ENCODE peak calls at places on chromosomes 3 and 15, in six cellular contexts. U, H, S, G, B and T are unnamed samples.

GRCh38 chr3:10377148-10377725 is 56.3 kb upstream of the SEC13 start:
- DNase-seq in H (no peak), U (no peak), G (no peak), S (no peak), B (no peak), T (no peak)

GRCh38 chr3:177150970-177151627 is 46.2 kb downstream of the TBL1XR1 start:
- DNase-seq in S (peak; percentile 93), U (no peak), H (no peak), B (no peak), G (no peak), T (peak; percentile 81)

GRCh38 chr3:10099030-10099429 is 9.0 kb downstream of the FANCD2OS start:
- DNase-seq in G (no peak), B (no peak), H (no peak), S (no peak), U (no peak), T (no peak)

GRCh38 chr15:79403501-79403900 is 28.6 kb upstream of the MINAR1 start:
- DNase-seq in B (peak; percentile 34), G (no peak), S (peak; percentile 67), H (no peak), U (no peak), T (peak; percentile 10)

GRCh38 chr3:23633261-23633960 is 172.3 kb upstream of the UBE2E1 start:
- DNase-seq in B (no peak), U (no peak), G (no peak), S (no peak), H (no peak), T (no peak)

GRCh38 chr15:71781179-71781964 is 29.0 kb upstream of the NR2E3 start:
- DNase-seq in B (no peak), G (no peak), H (no peak), U (no peak), S (peak; percentile 79), T (no peak)

GRCh38 chr3:64291345-64291744 is 66.1 kb upstream of the PRICKLE2 start:
- DNase-seq in S (peak; percentile 93), B (peak; percentile 90), U (no peak), H (no peak), G (no peak), T (peak; percentile 92)

GRCh38 chr15:82810061-82810862 is 834 bp downstream of the WHAMM start:
- DNase-seq in S (peak; percentile 50), B (peak; percentile 68), H (peak; percentile 35), U (peak; percentile 42), G (no peak), T (peak; percentile 55)

GRCh38 chr3:193214445-193214844 is 26.6 kb upstream of the PLAAT1 start:
- DNase-seq in S (no peak), B (peak; percentile 83), H (no peak), G (no peak), U (no peak), T (no peak)

GRCh38 chr3:117540583-117540982 is 831.0 kb downstream of the TUSC7 start:
- DNase-seq in B (no peak), G (no peak), H (no peak), S (peak; percentile 34), U (no peak), T (peak; percentile 32)

GRCh38 chr15:101618861-101619614 is 33.1 kb downstream of the TM2D3 start:
- DNase-seq in B (no peak), H (no peak), U (no peak), S (no peak), G (no peak), T (no peak)

GRCh38 chr3:127707777-127708438 is 35.2 kb downstream of the ABTB1 start:
- DNase-seq in H (peak; percentile 19), U (no peak), S (no peak), B (no peak), G (no peak), T (no peak)

GRCh38 chr15:34019369-34019990 is 19.5 kb downstream of the AVEN start:
- DNase-seq in G (no peak), H (no peak), U (no peak), S (peak; percentile 41), B (peak; percentile 75), T (no peak)

GRCh38 chr3:94173667-94174434 is 111.0 kb downstream of the NSUN3 start:
- DNase-seq in H (no peak), U (no peak), G (no peak), S (peak; percentile 0), B (no peak), T (no peak)

GRCh38 chr15:65827065-65827464 is 35.0 kb upstream of the DENND4A start:
- DNase-seq in H (peak; percentile 38), U (no peak), B (peak; percentile 65), S (no peak), G (no peak), T (no peak)

GRCh38 chr3:10644189-10644588 is 138.8 kb upstream of the ATP2B2 start:
- DNase-seq in S (no peak), B (no peak), G (no peak), U (no peak), H (no peak), T (no peak)

GRCh38 chr3:28347374-28348285 is 891 bp upstream of the ZCWPW2 start:
- DNase-seq in S (peak; percentile 65), H (no peak), U (no peak), G (no peak), B (peak; percentile 67), T (peak; percentile 38)

GRCh38 chr15:96974761-96975160 is 644.3 kb downstream of the NR2F2 start:
- DNase-seq in G (no peak), H (no peak), U (no peak), B (no peak), S (no peak), T (peak; percentile 43)

GRCh38 chr15:41573396-41573795 is 14.4 kb downstream of the TYRO3 start:
- DNase-seq in G (no peak), H (no peak), S (no peak), B (no peak), U (no peak), T (no peak)

GRCh38 chr3:134365766-134366065 is 8.5 kb downstream of the AMOTL2 start:
- DNase-seq in H (peak; percentile 19), B (no peak), U (no peak), G (no peak), S (no peak), T (no peak)

GRCh38 chr15:29570121-29570930 is 251.9 kb downstream of the TJP1 start:
- DNase-seq in H (no peak), S (no peak), B (peak; percentile 53), G (no peak), U (peak; percentile 41), T (peak; percentile 5)

DNA sequence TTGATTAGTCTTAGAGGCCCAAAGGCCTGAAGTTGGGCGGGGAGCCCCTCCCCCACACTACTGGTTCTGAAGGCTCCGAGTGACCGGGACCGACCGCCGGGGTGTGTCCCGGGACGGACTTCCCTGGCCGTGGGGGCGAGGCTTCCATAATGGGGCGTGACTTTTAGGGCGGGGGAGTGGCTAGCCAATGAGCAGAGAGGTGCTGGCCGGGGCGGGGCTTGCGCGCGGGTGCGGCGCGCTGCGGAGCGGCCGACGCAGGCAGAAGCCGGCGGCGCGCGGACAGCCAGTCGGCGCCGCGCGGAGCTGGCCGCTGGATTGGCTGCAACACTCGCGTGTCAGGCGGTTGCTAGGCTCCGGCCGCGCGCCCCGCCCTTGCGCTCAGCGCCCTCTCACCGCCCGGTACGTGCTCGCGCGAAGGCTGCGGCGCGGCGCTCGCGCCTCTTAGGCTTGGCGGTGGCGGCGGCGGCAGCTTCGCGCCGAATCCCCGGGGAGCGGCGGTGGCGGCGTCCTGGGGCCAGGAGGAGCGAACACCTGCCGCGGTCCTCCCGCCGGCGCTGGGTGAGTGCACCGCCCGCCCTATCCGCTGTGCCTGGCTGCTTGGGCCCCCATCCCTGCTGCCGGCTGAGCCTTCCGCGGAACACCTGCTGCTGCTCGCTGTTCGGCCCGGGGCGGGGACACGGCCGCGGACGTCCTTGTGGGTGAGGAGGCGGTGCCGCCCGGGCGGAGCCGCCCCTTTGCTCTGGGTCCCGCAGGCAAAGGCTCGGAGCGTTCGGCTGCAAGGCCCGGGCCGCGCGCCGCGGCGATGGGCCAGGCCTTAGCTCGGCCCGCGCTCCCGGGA is at the start of gene DAG1:
- DNase-seq in B (peak; percentile 98), G (peak; percentile 87), S (peak; percentile 95), U (peak; percentile 95), H (peak; percentile 97), T (peak; percentile 95)
- H3K23ac ChIP-seq in B (no peak within 1 kb of the TSS), G (peak within 1 kb of the TSS; percentile 34), S (peak within 1 kb of the TSS; percentile 97), U (peak within 1 kb of the TSS; percentile 92), H (no peak within 1 kb of the TSS), T (peak within 1 kb of the TSS; percentile 89)

GRCh38 chr3:1852950-1853349 is 245.7 kb upstream of the CNTN4 start:
- DNase-seq in U (no peak), B (no peak), G (no peak), H (no peak), S (no peak), T (no peak)
- H3K9me3 ChIP-seq in U (no peaks in the 10 kb centered on the region), B (no peaks in the 10 kb centered on the region), G (no peaks in the 10 kb centered on the region), H (no peaks in the 10 kb centered on the region), S (peaks cover 3% of the 10 kb centered on the region), T (peaks cover 9% of the 10 kb centered on the region)

DNA sequence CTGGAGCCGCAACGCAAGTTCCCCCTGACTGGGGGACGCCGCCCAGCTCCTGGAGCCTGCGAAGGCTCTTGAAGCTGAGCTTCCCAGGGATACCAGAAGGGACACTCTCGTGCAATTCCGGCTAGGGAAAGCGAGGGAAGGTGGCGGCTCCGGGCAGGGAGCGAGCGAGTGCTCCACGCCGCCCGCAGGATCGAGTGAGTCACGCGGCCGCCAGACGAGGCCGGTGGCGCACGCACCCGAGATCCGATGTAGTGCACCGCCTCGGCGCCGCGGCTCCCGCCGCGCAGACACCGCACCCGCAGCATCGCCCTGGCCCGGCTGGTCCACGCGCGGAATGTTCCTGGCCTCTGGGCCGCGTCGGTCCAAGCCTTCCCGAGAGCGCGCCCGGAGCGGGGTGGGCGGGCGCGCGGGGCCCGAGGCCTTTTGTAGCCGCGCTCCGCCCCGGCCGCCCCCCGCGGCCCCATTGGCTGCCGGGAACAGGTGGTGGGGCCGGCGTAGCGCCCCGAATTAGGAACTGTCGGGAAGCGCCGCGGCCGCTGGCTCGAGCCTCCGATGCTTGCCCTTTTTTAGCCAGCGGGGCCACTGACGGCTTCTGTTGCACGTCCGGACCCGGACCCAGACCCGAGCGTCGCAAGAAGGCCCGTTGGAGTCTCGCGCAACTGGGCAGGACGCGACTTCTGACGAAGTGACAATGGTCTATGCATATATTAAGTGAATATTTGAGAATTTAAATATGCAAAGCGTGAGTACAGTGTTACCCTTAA is at the start of gene GATM:
- DNase-seq in B (peak; percentile 91), G (no peak), U (peak; percentile 76), S (peak; percentile 83), H (peak; percentile 79), T (peak; percentile 89)
- H3K23ac ChIP-seq in B (peak within 1 kb of the TSS; percentile 85), G (no peak within 1 kb of the TSS), U (peak within 1 kb of the TSS; percentile 80), S (no peak within 1 kb of the TSS), H (no peak within 1 kb of the TSS), T (no peak within 1 kb of the TSS)

GRCh38 chr3:42904076-42904475 is 1.9 kb upstream of the ZNF662 start:
- DNase-seq in H (no peak), B (no peak), G (no peak), S (no peak), U (no peak), T (no peak)

GRCh38 chr3:42906085-42906904 is at the start of gene ZNF662:
- DNase-seq in B (peak; percentile 38), S (no peak), H (peak; percentile 33), G (no peak), U (no peak), T (no peak)

GRCh38 chr3:42908675-42909074 is 2.7 kb downstream of the ZNF662 start:
- DNase-seq in G (no peak), B (no peak), S (no peak), H (no peak), U (no peak), T (no peak)

GRCh38 chr3:42906905-42907183 is 902 bp downstream of the ZNF662 start:
- DNase-seq in H (no peak), S (no peak), U (no peak), G (no peak), B (no peak), T (no peak)

DNA sequence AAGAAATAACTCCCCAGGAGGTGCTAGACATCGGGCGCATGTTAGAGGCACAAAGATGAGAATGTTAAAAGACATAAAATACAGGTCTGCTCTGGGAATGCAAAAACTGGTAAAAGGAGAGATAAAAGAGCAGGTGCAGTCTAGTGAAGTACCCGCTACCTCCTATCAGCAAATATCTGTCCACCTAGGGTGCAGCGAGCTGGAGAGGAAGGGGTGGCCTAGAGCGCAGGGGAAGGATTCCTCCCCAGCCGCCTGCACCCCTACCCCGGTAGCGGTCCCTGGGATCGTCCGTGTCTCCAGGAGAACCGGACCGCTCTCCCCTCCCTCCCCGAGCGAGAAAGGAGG is 230 bp upstream of the ZNF662 start:
- DNase-seq in B (no peak), S (no peak), U (no peak), G (no peak), H (no peak), T (no peak)
- H3K9me3 ChIP-seq in B (peaks cover 5% of the 10 kb centered on the region), S (no peaks in the 10 kb centered on the region), U (peaks cover 2% of the 10 kb centered on the region), G (peaks cover 12% of the 10 kb centered on the region), H (no peaks in the 10 kb centered on the region), T (peaks cover 5% of the 10 kb centered on the region)